ENCODE peak calls at places on chromosomes 4 and X, in four cellular contexts. One of them, this sample, is unnamed.

GRCh38 chr4:104860227-104861123 is 286.2 kb upstream of the TET2 start:
- DNase-seq in GM12878: peak
- DNase-seq in K562: peak
- DNase-seq in IMR-90: peak
- DNase-seq in this sample: peak

GRCh38 chr4:105936901-105937300 is 41.6 kb downstream of the NPNT start:
- DNase-seq in K562: no peak
- DNase-seq in GM12878: no peak
- DNase-seq in IMR-90: no peak
- DNase-seq in this sample: no peak

GRCh38 chr4:181799670-181800069 is 443.5 kb upstream of the TENM3 start:
- DNase-seq in K562: no peak
- DNase-seq in IMR-90: no peak
- DNase-seq in GM12878: no peak
- DNase-seq in this sample: no peak

GRCh38 chr4:1795304-1796195 is 2.5 kb downstream of the FGFR3 start:
- DNase-seq in IMR-90: no peak
- DNase-seq in GM12878: no peak
- DNase-seq in K562: peak
- DNase-seq in this sample: no peak

GRCh38 chrX:68083510-68083909 is 349.8 kb downstream of the OPHN1 start:
- DNase-seq in IMR-90: peak
- DNase-seq in GM12878: no peak
- DNase-seq in K562: no peak
- DNase-seq in this sample: no peak

GRCh38 chr4:38132140-38132673 is 172.0 kb downstream of the PTTG2 start:
- DNase-seq in GM12878: peak
- DNase-seq in K562: no peak
- DNase-seq in IMR-90: peak
- DNase-seq in this sample: peak

GRCh38 chrX:12779534-12779933 is 11.7 kb upstream of the PRPS2 start:
- DNase-seq in IMR-90: no peak
- DNase-seq in K562: no peak
- DNase-seq in GM12878: no peak
- DNase-seq in this sample: no peak

GRCh38 chrX:20498851-20499635 is 232.3 kb upstream of the RPS6KA3 start:
- DNase-seq in K562: no peak
- DNase-seq in GM12878: no peak
- DNase-seq in IMR-90: peak
- DNase-seq in this sample: no peak

GRCh38 chr4:164734476-164734875 is 19.5 kb upstream of the SMIM31 start:
- DNase-seq in IMR-90: no peak
- DNase-seq in K562: no peak
- DNase-seq in GM12878: no peak
- DNase-seq in this sample: no peak

GRCh38 chrX:107272431-107272921 is 66.1 kb downstream of the DNAAF6 start:
- DNase-seq in K562: no peak
- DNase-seq in IMR-90: no peak
- DNase-seq in GM12878: no peak
- DNase-seq in this sample: peak

GRCh38 chr4:41204400-41204978 is 9.9 kb downstream of the APBB2 start:
- DNase-seq in IMR-90: peak
- DNase-seq in GM12878: no peak
- DNase-seq in K562: no peak
- DNase-seq in this sample: no peak

GRCh38 chrX:131827935-131828334 is 195.2 kb upstream of the STK26 start:
- DNase-seq in K562: peak
- DNase-seq in GM12878: peak
- DNase-seq in IMR-90: no peak
- DNase-seq in this sample: peak

GRCh38 chr4:185702147-185702663 is 109.8 kb downstream of the SORBS2 start:
- DNase-seq in IMR-90: no peak
- DNase-seq in GM12878: no peak
- DNase-seq in K562: no peak
- DNase-seq in this sample: no peak

GRCh38 chr4:154560824-154561231 is 2.0 kb upstream of the FGB start:
- DNase-seq in K562: no peak
- DNase-seq in IMR-90: peak
- DNase-seq in GM12878: no peak
- DNase-seq in this sample: no peak

GRCh38 chr4:112589207-112589606 is 47.5 kb downstream of the ZGRF1 start:
- DNase-seq in K562: peak
- DNase-seq in GM12878: no peak
- DNase-seq in IMR-90: peak
- DNase-seq in this sample: no peak

GRCh38 chrX:39857780-39858179 is 240.0 kb downstream of the BCOR start:
- DNase-seq in K562: peak
- DNase-seq in GM12878: no peak
- DNase-seq in IMR-90: no peak
- DNase-seq in this sample: no peak

GRCh38 chrX:13649823-13650222 is 3.1 kb upstream of the TCEANC start:
- DNase-seq in GM12878: no peak
- DNase-seq in K562: no peak
- DNase-seq in IMR-90: peak
- DNase-seq in this sample: no peak

GRCh38 chrX:254630-255215 is 26.5 kb upstream of the PLCXD1 start:
- DNase-seq in K562: no peak
- DNase-seq in GM12878: no peak
- DNase-seq in IMR-90: no peak
- DNase-seq in this sample: no peak

GRCh38 chrX:2714551-2714950 is 23.5 kb downstream of the CD99 start:
- DNase-seq in IMR-90: no peak
- DNase-seq in GM12878: no peak
- DNase-seq in K562: no peak
- DNase-seq in this sample: no peak

GRCh38 chr4:80189581-80189955 is 7.7 kb upstream of the PRDM8 start:
- DNase-seq in GM12878: no peak
- DNase-seq in K562: no peak
- DNase-seq in IMR-90: no peak
- DNase-seq in this sample: no peak

GRCh38 chr4:119666653-119667091 is 38.1 kb upstream of the PDE5A start:
- DNase-seq in K562: no peak
- DNase-seq in IMR-90: peak
- DNase-seq in GM12878: no peak
- DNase-seq in this sample: no peak

GRCh38 chr4:119672938-119673337 is 44.3 kb upstream of the PDE5A start:
- DNase-seq in IMR-90: no peak
- DNase-seq in K562: no peak
- DNase-seq in GM12878: no peak
- DNase-seq in this sample: no peak

GRCh38 chr4:119667802-119668201 is 39.2 kb upstream of the PDE5A start:
- DNase-seq in GM12878: no peak
- DNase-seq in K562: no peak
- DNase-seq in IMR-90: no peak
- DNase-seq in this sample: no peak

GRCh38 chr4:119672086-119672485 is 43.5 kb upstream of the PDE5A start:
- DNase-seq in IMR-90: no peak
- DNase-seq in K562: no peak
- DNase-seq in GM12878: no peak
- DNase-seq in this sample: no peak

GRCh38 chr4:119671205-119671604 is 42.6 kb upstream of the PDE5A start:
- DNase-seq in K562: no peak
- DNase-seq in IMR-90: no peak
- DNase-seq in GM12878: no peak
- DNase-seq in this sample: no peak
- TF ChIP-seq RCOR1 in K562: no peak
- TF ChIP-seq RCOR1 in IMR-90: no peak
- TF ChIP-seq RCOR1 in GM12878: no peak
- TF ChIP-seq RCOR1 in this sample: no peak

GRCh38 chr4:123345132-123345923 is 51.3 kb upstream of the SPRY1 start:
- DNase-seq in K562: no peak
- DNase-seq in GM12878: no peak
- DNase-seq in IMR-90: no peak
- DNase-seq in this sample: no peak
- H2AFZ ChIP-seq in K562: peak
- H2AFZ ChIP-seq in GM12878: no peak
- H2AFZ ChIP-seq in IMR-90: no peak
- H2AFZ ChIP-seq in this sample: no peak

DNA sequence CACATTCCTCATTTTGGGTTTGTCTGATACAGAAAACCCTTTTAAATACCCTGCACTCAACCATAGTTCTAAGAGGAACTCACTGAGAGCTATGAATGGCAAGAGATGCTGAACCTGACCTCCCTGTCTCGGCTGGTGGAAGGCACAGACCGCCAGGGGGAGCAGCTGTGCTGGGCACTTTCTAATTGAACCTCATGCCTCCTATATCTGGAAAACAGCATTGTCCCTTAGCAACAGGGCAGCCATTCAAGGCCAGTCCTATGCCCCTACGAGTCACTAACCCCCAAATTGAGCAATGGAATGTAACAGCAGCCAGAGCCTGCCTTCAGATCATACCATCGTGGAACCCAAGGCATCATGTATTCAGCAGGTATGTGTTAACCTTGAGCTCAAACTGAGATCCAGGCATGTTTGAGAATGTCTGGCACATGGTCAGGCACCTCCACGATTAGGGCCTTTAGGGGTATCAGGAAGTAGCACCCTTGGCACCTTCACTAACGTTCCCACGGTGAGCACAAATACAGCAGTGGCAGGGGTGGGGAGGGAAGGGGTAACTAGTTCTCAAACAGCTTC is 5.1 kb downstream of the USP27X start:
- DNase-seq in K562: peak
- DNase-seq in IMR-90: peak
- DNase-seq in GM12878: peak
- DNase-seq in this sample: peak
- TF ChIP-seq RCOR1 in K562: no peak
- TF ChIP-seq RCOR1 in IMR-90: no peak
- TF ChIP-seq RCOR1 in GM12878: no peak
- TF ChIP-seq RCOR1 in this sample: no peak

GRCh38 chr4:15682340-15682725 is 706 bp downstream of the FAM200B start:
- DNase-seq in K562: no peak
- DNase-seq in IMR-90: no peak
- DNase-seq in GM12878: no peak
- DNase-seq in this sample: no peak
- H2AFZ ChIP-seq in K562: peak
- H2AFZ ChIP-seq in IMR-90: no peak
- H2AFZ ChIP-seq in GM12878: peak
- H2AFZ ChIP-seq in this sample: peak

DNA sequence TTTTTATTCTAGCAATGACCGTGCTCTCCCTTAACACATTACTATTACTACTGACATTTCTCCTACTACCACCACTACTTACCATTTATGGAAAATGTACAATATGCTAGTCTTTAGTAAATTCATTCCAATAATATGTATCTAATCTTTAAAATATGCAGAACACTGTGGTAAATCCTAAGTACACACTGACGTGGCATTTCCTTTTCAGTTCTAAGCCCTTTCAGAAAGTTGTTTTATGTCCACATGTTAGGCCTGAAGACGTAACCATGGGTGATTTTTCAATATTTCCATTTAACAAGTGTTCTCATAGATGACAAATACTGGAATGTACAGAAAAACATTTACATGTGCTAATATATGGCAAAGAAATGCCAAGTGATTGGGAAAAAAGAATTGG is 268.6 kb upstream of the SLIT2 start:
- DNase-seq in GM12878: no peak
- DNase-seq in IMR-90: peak
- DNase-seq in K562: no peak
- DNase-seq in this sample: no peak
- TF ChIP-seq RCOR1 in GM12878: no peak
- TF ChIP-seq RCOR1 in IMR-90: no peak
- TF ChIP-seq RCOR1 in K562: no peak
- TF ChIP-seq RCOR1 in this sample: no peak

DNA sequence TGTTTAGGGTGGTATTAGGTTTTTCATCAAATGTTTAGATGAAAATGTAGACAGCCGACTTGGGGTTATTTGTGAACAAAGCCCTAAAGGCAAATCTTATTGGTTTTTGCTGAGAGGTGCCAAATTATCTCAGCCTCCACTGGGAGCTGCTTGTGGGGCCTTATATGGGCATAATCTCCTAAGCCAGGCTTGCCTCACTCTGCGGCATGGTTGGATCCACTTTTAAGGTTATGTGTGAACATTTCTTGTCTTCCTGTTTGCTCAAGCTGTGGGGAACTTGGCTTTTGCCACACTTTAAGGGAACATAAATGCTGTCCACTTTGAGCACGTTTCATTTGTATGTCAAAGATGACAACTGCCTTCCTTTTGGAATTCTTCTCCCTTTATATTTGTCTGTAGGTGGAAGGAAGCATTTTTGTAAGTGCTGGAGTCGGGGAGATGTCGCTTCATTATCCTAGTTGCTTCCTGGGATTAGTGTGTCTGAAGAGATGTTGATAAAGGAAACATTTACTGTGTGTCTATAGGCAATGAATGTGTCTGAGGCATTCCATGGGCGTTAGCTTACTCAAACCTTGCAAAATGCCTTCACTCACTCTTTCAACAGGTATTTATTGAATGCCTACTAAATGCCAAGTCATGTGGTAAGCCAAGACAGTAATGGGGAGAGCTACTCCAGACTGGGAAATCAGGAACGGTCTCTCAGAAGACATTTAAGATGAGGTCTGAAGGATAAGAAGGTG is 78.3 kb downstream of the SLC9A6 start:
- DNase-seq in K562: no peak
- DNase-seq in IMR-90: no peak
- DNase-seq in GM12878: no peak
- DNase-seq in this sample: no peak
- H2AFZ ChIP-seq in K562: no peak
- H2AFZ ChIP-seq in IMR-90: no peak
- H2AFZ ChIP-seq in GM12878: no peak
- H2AFZ ChIP-seq in this sample: no peak

This sample was measured in SK-N-SH.